ENCODE peak calls at places on chromosome 20, in nine cellular contexts. One of them, this sample, is unnamed.

GRCh38 chr20:17210983-17211382 is 15.9 kb upstream of the PCSK2 start:
- DNase-seq in SK-N-SH: no peak
- DNase-seq in upper lobe of left lung: no peak
- DNase-seq in stomach: no peak
- DNase-seq in K562: no peak
- DNase-seq in esophagus muscularis mucosa: no peak
- DNase-seq in HepG2: peak; percentile 7
- DNase-seq in tibial nerve: no peak
- DNase-seq in A549: no peak
- DNase-seq in this sample: no peak

GRCh38 chr20:58022711-58023110 is 205.7 kb downstream of the ANKRD60 start:
- DNase-seq in SK-N-SH: no peak
- DNase-seq in upper lobe of left lung: no peak
- DNase-seq in stomach: no peak
- DNase-seq in K562: no peak
- DNase-seq in esophagus muscularis mucosa: no peak
- DNase-seq in HepG2: no peak
- DNase-seq in tibial nerve: no peak
- DNase-seq in A549: no peak
- DNase-seq in this sample: no peak

GRCh38 chr20:50203951-50204937 is 13.6 kb downstream of the CEBPB start:
- DNase-seq in SK-N-SH: no peak
- DNase-seq in upper lobe of left lung: no peak
- DNase-seq in stomach: no peak
- DNase-seq in K562: no peak
- DNase-seq in esophagus muscularis mucosa: no peak
- DNase-seq in HepG2: no peak
- DNase-seq in tibial nerve: no peak
- DNase-seq in A549: no peak
- DNase-seq in this sample: no peak

GRCh38 chr20:47330933-47331708 is 25.4 kb downstream of the ZMYND8 start:
- DNase-seq in SK-N-SH: no peak
- DNase-seq in upper lobe of left lung: no peak
- DNase-seq in stomach: no peak
- DNase-seq in K562: peak; percentile 88
- DNase-seq in esophagus muscularis mucosa: no peak
- DNase-seq in HepG2: no peak
- DNase-seq in tibial nerve: no peak
- DNase-seq in A549: peak; percentile 87
- DNase-seq in this sample: no peak

GRCh38 chr20:35838213-35838612 is 66.4 kb downstream of the PHF20 start:
- DNase-seq in SK-N-SH: no peak
- DNase-seq in upper lobe of left lung: no peak
- DNase-seq in stomach: no peak
- DNase-seq in K562: no peak
- DNase-seq in esophagus muscularis mucosa: no peak
- DNase-seq in HepG2: no peak
- DNase-seq in tibial nerve: no peak
- DNase-seq in A549: no peak
- DNase-seq in this sample: no peak

GRCh38 chr20:50189681-50190250 is 864 bp upstream of the CEBPB start:
- DNase-seq in SK-N-SH: no peak
- DNase-seq in upper lobe of left lung: peak; percentile 63
- DNase-seq in stomach: peak; percentile 70
- DNase-seq in K562: no peak
- DNase-seq in esophagus muscularis mucosa: no peak
- DNase-seq in HepG2: peak; percentile 79
- DNase-seq in tibial nerve: no peak
- DNase-seq in A549: peak; percentile 59
- DNase-seq in this sample: peak; percentile 81

GRCh38 chr20:10611357-10611756 is 62.4 kb downstream of the JAG1 start:
- DNase-seq in SK-N-SH: peak; percentile 38
- DNase-seq in upper lobe of left lung: no peak
- DNase-seq in stomach: no peak
- DNase-seq in K562: peak; percentile 8
- DNase-seq in esophagus muscularis mucosa: no peak
- DNase-seq in HepG2: peak; percentile 44
- DNase-seq in tibial nerve: no peak
- DNase-seq in A549: peak; percentile 58
- DNase-seq in this sample: no peak

GRCh38 chr20:24627926-24628325 is 158.5 kb downstream of the SYNDIG1 start:
- DNase-seq in SK-N-SH: no peak
- DNase-seq in upper lobe of left lung: no peak
- DNase-seq in stomach: no peak
- DNase-seq in K562: no peak
- DNase-seq in esophagus muscularis mucosa: no peak
- DNase-seq in HepG2: no peak
- DNase-seq in tibial nerve: no peak
- DNase-seq in A549: no peak
- DNase-seq in this sample: no peak

GRCh38 chr20:50027611-50028105 is 44.9 kb downstream of the SNAI1 start:
- DNase-seq in SK-N-SH: peak; percentile 92
- DNase-seq in upper lobe of left lung: peak; percentile 58
- DNase-seq in stomach: no peak
- DNase-seq in K562: no peak
- DNase-seq in esophagus muscularis mucosa: no peak
- DNase-seq in HepG2: no peak
- DNase-seq in tibial nerve: no peak
- DNase-seq in A549: peak; percentile 84
- DNase-seq in this sample: peak; percentile 64

GRCh38 chr20:45993197-45993951 is 15.3 kb upstream of the MMP9 start:
- DNase-seq in SK-N-SH: peak; percentile 40
- DNase-seq in upper lobe of left lung: peak; percentile 74
- DNase-seq in stomach: peak; percentile 52
- DNase-seq in K562: no peak
- DNase-seq in esophagus muscularis mucosa: no peak
- DNase-seq in HepG2: peak; percentile 56
- DNase-seq in tibial nerve: no peak
- DNase-seq in A549: peak; percentile 88
- DNase-seq in this sample: no peak

GRCh38 chr20:49385471-49385870 is 97.0 kb downstream of the KCNB1 start:
- DNase-seq in SK-N-SH: peak; percentile 47
- DNase-seq in upper lobe of left lung: no peak
- DNase-seq in stomach: no peak
- DNase-seq in K562: peak; percentile 26
- DNase-seq in esophagus muscularis mucosa: no peak
- DNase-seq in HepG2: peak; percentile 52
- DNase-seq in tibial nerve: no peak
- DNase-seq in A549: peak; percentile 53
- DNase-seq in this sample: no peak

GRCh38 chr20:25470045-25470444 is 62.6 kb downstream of the GINS1 start:
- DNase-seq in SK-N-SH: peak; percentile 62
- DNase-seq in upper lobe of left lung: no peak
- DNase-seq in stomach: peak; percentile 32
- DNase-seq in K562: peak; percentile 64
- DNase-seq in esophagus muscularis mucosa: no peak
- DNase-seq in HepG2: peak; percentile 57
- DNase-seq in tibial nerve: no peak
- DNase-seq in A549: peak; percentile 60
- DNase-seq in this sample: no peak

DNA sequence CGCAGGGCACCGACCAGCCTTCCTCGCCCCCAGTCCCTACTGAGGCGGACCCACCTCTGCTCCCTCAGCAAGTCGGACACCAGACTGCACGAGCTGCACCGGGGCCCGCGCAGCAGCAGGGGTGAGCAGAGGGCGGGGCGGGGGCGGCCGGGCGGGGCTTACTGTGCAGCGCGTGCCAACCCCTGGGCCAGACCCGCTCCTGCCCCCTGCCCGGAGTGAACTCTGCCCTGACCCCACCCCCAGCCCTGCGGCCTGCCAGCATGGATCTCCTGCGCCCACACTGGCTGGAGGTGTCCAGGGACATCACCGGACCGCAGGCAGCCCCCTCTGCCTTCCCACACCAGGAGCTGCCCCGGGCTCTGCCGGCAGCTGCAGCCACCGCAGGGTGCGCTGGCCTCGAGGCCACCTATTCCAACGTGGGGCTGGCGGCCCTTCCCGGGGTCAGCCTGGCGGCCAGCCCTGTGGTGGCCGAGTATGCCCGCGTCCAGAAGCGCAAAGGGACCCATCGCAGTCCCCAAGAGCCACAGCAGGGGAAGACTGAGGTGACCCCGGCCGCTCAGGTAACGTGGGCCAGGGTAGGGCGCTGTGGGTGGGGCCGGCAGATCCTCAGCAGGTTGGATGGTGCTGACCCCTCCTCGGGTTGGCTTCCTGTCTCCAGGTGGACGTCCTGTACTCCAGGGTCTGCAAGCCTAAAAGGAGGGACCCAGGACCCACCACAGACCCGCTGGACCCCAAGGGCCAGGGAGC is 1.5 kb upstream of the SLC2A4RG start:
- DNase-seq in SK-N-SH: no peak
- DNase-seq in upper lobe of left lung: no peak
- DNase-seq in stomach: no peak
- DNase-seq in K562: peak; percentile 17
- DNase-seq in esophagus muscularis mucosa: no peak
- DNase-seq in HepG2: peak; percentile 90
- DNase-seq in tibial nerve: no peak
- DNase-seq in A549: no peak
- DNase-seq in this sample: peak; percentile 61
- TF ChIP-seq EP300 in SK-N-SH: no peak
- TF ChIP-seq EP300 in upper lobe of left lung: no peak
- TF ChIP-seq EP300 in stomach: no peak
- TF ChIP-seq EP300 in K562: no peak
- TF ChIP-seq EP300 in esophagus muscularis mucosa: no peak
- TF ChIP-seq EP300 in HepG2: no peak
- TF ChIP-seq EP300 in tibial nerve: no peak
- TF ChIP-seq EP300 in A549: no peak
- TF ChIP-seq EP300 in this sample: no peak

GRCh38 chr20:56187791-56188190 is 60.7 kb upstream of the MC3R start:
- DNase-seq in SK-N-SH: peak; percentile 42
- DNase-seq in upper lobe of left lung: no peak
- DNase-seq in stomach: no peak
- DNase-seq in K562: no peak
- DNase-seq in esophagus muscularis mucosa: no peak
- DNase-seq in HepG2: peak; percentile 16
- DNase-seq in tibial nerve: no peak
- DNase-seq in A549: peak; percentile 28
- DNase-seq in this sample: no peak
- TF ChIP-seq CTCF in SK-N-SH: no peak
- TF ChIP-seq CTCF in upper lobe of left lung: no peak
- TF ChIP-seq CTCF in stomach: no peak
- TF ChIP-seq CTCF in K562: peak; percentile 17
- TF ChIP-seq CTCF in esophagus muscularis mucosa: no peak
- TF ChIP-seq CTCF in HepG2: peak; percentile 57
- TF ChIP-seq CTCF in tibial nerve: peak; percentile 17
- TF ChIP-seq CTCF in A549: no peak
- TF ChIP-seq CTCF in this sample: no peak

DNA sequence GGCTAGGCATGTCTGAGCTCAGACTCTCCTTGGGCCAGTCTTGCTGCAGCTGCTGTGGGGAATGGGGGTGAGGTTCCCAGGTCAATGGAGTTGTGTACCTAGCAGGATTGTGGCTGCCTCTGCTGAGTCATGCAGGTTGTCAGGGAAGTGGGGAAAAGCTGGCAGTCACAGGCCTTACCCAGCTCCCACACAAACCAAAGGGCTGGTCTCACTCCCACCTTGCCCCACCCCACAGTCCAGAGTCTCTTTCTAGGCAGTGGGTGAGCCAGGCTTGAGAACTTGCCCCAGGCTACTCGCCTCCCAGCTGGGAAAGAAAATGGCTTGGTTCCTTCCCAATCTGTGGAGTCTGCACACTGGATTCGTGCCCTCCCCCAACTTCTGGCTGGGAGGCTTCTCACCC is 65.7 kb downstream of the SCP2D1 start:
- DNase-seq in SK-N-SH: no peak
- DNase-seq in upper lobe of left lung: no peak
- DNase-seq in stomach: peak; percentile 33
- DNase-seq in K562: no peak
- DNase-seq in esophagus muscularis mucosa: no peak
- DNase-seq in HepG2: no peak
- DNase-seq in tibial nerve: no peak
- DNase-seq in A549: peak; percentile 70
- DNase-seq in this sample: no peak
- TF ChIP-seq EP300 in SK-N-SH: no peak
- TF ChIP-seq EP300 in upper lobe of left lung: no peak
- TF ChIP-seq EP300 in stomach: no peak
- TF ChIP-seq EP300 in K562: no peak
- TF ChIP-seq EP300 in esophagus muscularis mucosa: no peak
- TF ChIP-seq EP300 in HepG2: no peak
- TF ChIP-seq EP300 in tibial nerve: no peak
- TF ChIP-seq EP300 in A549: no peak
- TF ChIP-seq EP300 in this sample: no peak

GRCh38 chr20:13784893-13785715 is at the start of the genes ESF1 and NDUFAF5:
- DNase-seq in SK-N-SH: peak; percentile 91
- DNase-seq in upper lobe of left lung: peak; percentile 96
- DNase-seq in stomach: peak; percentile 95
- DNase-seq in K562: peak; percentile 83
- DNase-seq in esophagus muscularis mucosa: peak; percentile 97
- DNase-seq in HepG2: peak; percentile 99
- DNase-seq in tibial nerve: peak; percentile 96
- DNase-seq in A549: peak; percentile 99
- DNase-seq in this sample: peak; percentile 93

GRCh38 chr20:13786143-13786828 is 1.5 kb downstream of the NDUFAF5 start:
- DNase-seq in SK-N-SH: no peak
- DNase-seq in upper lobe of left lung: no peak
- DNase-seq in stomach: no peak
- DNase-seq in K562: no peak
- DNase-seq in esophagus muscularis mucosa: no peak
- DNase-seq in HepG2: no peak
- DNase-seq in tibial nerve: no peak
- DNase-seq in A549: no peak
- DNase-seq in this sample: no peak

GRCh38 chr20:13791562-13792459 is 7.0 kb downstream of the NDUFAF5 start:
- DNase-seq in SK-N-SH: no peak
- DNase-seq in upper lobe of left lung: no peak
- DNase-seq in stomach: no peak
- DNase-seq in K562: no peak
- DNase-seq in esophagus muscularis mucosa: no peak
- DNase-seq in HepG2: peak; percentile 35
- DNase-seq in tibial nerve: no peak
- DNase-seq in A549: no peak
- DNase-seq in this sample: no peak

GRCh38 chr20:13790708-13791107 is 5.9 kb downstream of the NDUFAF5 start:
- DNase-seq in SK-N-SH: no peak
- DNase-seq in upper lobe of left lung: no peak
- DNase-seq in stomach: no peak
- DNase-seq in K562: no peak
- DNase-seq in esophagus muscularis mucosa: no peak
- DNase-seq in HepG2: no peak
- DNase-seq in tibial nerve: no peak
- DNase-seq in A549: no peak
- DNase-seq in this sample: no peak

DNA sequence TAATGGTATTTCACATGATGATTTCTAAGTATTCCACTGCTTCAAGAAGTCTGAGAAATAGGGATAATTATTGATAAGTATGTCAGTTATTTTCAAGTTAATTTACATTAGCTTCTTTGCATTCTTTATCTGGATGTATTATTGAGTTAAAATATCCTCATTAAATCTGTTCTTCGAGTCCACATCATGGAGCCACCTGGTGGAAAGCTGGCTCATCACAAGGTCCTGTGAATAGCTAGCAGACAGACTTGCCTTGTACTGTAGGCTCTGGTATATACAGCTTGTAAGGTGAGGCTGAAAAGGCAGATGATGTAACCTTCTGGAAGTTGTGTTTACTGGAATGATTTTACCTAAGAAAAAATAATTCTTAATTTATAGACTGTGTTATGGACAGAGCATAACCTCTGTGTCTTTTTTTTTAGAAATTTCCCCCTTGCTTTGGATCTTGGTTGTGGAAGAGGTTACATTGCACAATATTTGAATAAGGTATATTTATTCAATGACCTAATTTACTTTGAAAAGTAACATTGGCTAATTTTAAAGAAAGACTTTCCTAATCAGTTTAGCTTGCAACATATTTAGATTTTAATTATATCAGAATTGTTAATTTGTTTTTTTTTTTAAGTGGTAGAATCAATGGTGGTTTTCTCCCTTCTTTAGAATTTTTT is 3.5 kb downstream of the NDUFAF5 start:
- DNase-seq in SK-N-SH: peak; percentile 58
- DNase-seq in upper lobe of left lung: peak; percentile 55
- DNase-seq in stomach: peak; percentile 39
- DNase-seq in K562: peak; percentile 34
- DNase-seq in esophagus muscularis mucosa: no peak
- DNase-seq in HepG2: peak; percentile 88
- DNase-seq in tibial nerve: peak; percentile 32
- DNase-seq in A549: peak; percentile 83
- DNase-seq in this sample: no peak
- TF ChIP-seq CTCF in SK-N-SH: peak; percentile 68
- TF ChIP-seq CTCF in upper lobe of left lung: peak; percentile 42
- TF ChIP-seq CTCF in stomach: no peak
- TF ChIP-seq CTCF in K562: peak; percentile 47
- TF ChIP-seq CTCF in esophagus muscularis mucosa: peak; percentile 34
- TF ChIP-seq CTCF in HepG2: peak; percentile 82
- TF ChIP-seq CTCF in tibial nerve: peak; percentile 16
- TF ChIP-seq CTCF in A549: peak; percentile 69
- TF ChIP-seq CTCF in this sample: no peak